ENCODE peak calls at places on chromosomes 3 and 15, in six cellular contexts. A, P, U, X, Y and J are unnamed samples.
A peak's percentile ranks its signal among the peaks of the same experiment; 100 is the strongest.

GRCh38 chr15:32704343-32705076 is 13.3 kb upstream of the GREM1 start:
- DNase-seq in P (no peak), X (peak; percentile 87), U (no peak), Y (no peak), A (no peak), J (no peak)

GRCh38 chr3:51436998-51437639 is 46.0 kb downstream of the RBM15B start:
- DNase-seq in U (no peak), X (peak; percentile 26), A (no peak), P (no peak), Y (no peak), J (no peak)

GRCh38 chr15:92636950-92637481 is 18.6 kb downstream of the FAM174B start:
- DNase-seq in Y (peak; percentile 66), U (no peak), X (no peak), P (peak; percentile 84), A (peak; percentile 97), J (peak; percentile 72)

GRCh38 chr15:25670025-25670554 is 193.0 kb downstream of the ATP10A start:
- DNase-seq in Y (peak; percentile 40), U (peak; percentile 69), P (no peak), X (peak; percentile 55), A (no peak), J (peak; percentile 86)

GRCh38 chr3:105827959-105828358 is 40.9 kb downstream of the CBLB start:
- DNase-seq in U (no peak), A (no peak), Y (no peak), P (no peak), X (peak; percentile 93), J (no peak)

GRCh38 chr3:6250167-6250566 is 610.7 kb upstream of the GRM7 start:
- DNase-seq in P (no peak), Y (no peak), A (no peak), U (no peak), X (no peak), J (no peak)

GRCh38 chr3:188284455-188285212 is 130.7 kb downstream of the LPP start:
- DNase-seq in X (peak; percentile 54), U (no peak), Y (no peak), P (no peak), A (no peak), J (no peak)

GRCh38 chr15:70480196-70480856 is 283.0 kb downstream of the UACA start:
- DNase-seq in Y (no peak), A (no peak), P (no peak), U (no peak), X (no peak), J (no peak)

GRCh38 chr3:189936210-189936609 is 184.5 kb downstream of the P3H2 start:
- DNase-seq in A (no peak), P (no peak), X (no peak), Y (no peak), U (no peak), J (no peak)

GRCh38 chr15:69760890-69761568 is 308.4 kb downstream of the RPLP1 start:
- DNase-seq in A (peak; percentile 25), U (peak; percentile 26), Y (peak; percentile 37), P (no peak), X (peak; percentile 99), J (no peak)

GRCh38 chr3:119690043-119690656 is 12.7 kb upstream of the CFAP91 start:
- DNase-seq in X (peak; percentile 17), U (no peak), Y (no peak), A (peak; percentile 18), P (no peak), J (no peak)

GRCh38 chr3:139434764-139435291 is 41.5 kb downstream of the RBP2 start:
- DNase-seq in P (no peak), X (no peak), Y (peak; percentile 27), U (no peak), A (no peak), J (no peak)

GRCh38 chr3:155747867-155748266 is 3.0 kb upstream of the PLCH1 start:
- DNase-seq in X (no peak), Y (no peak), A (no peak), P (no peak), U (no peak), J (no peak)

GRCh38 chr3:28907616-28908015 is 373.3 kb upstream of the RBMS3 start:
- DNase-seq in P (no peak), Y (no peak), U (no peak), A (no peak), X (no peak), J (no peak)

GRCh38 chr3:113285741-113286140 is 74.4 kb downstream of the BOC start:
- DNase-seq in P (no peak), A (no peak), X (peak; percentile 16), Y (no peak), U (no peak), J (no peak)

GRCh38 chr15:38531509-38531908 is 33.1 kb downstream of the RASGRP1 start:
- DNase-seq in U (no peak), P (no peak), Y (no peak), X (peak; percentile 78), A (no peak), J (no peak)

GRCh38 chr3:47848599-47849117 is 45.7 kb downstream of the DHX30 start:
- DNase-seq in A (no peak), P (peak; percentile 62), U (no peak), Y (no peak), X (no peak), J (peak; percentile 70)

GRCh38 chr3:47850803-47851417 is 48.0 kb downstream of the DHX30 start:
- DNase-seq in Y (no peak), P (no peak), U (no peak), A (no peak), X (no peak), J (peak; percentile 32)

GRCh38 chr3:47849186-47850061 is 46.5 kb downstream of the DHX30 start:
- DNase-seq in U (no peak), X (no peak), P (peak; percentile 77), Y (no peak), A (no peak), J (peak; percentile 73)

GRCh38 chr3:47851888-47852603 is 49.1 kb downstream of the DHX30 start:
- DNase-seq in Y (no peak), X (no peak), P (peak; percentile 49), U (no peak), A (no peak), J (peak; percentile 59)

DNA sequence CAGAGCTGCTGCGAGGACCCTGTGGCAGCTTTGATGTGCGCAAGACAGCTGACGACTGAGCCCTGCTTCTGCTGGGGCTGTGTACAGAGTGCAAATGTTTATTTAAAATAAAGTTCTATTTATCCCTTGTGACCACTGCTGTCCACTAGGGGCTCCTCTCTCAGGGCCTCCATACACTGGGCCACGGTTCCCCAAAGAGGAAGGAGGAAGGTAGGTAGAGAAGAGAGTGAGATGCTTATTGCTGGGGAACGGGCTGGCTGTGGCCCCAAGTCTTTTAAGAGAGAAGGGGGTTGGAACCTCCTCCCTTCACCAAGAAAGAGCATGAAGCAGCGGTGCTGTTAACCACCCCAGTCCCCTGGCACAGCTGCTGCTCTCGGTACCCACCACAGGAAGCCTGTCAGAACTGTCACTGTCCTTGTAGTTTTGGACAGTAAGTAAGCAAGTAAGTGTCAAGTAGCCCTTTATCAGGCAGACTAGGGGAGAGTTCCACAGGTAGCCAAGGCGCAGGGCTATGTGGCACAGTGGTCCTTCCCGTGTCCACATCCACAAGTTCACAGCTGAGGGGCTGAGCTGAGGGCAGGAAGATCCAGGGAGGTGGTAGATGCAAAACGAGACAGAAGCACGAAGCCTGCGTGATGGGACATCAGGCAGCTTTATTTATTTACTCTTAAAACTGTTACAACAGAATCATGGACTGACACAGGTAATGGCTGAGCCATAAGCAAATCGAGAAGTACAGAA is 47.3 kb downstream of the DHX30 start:
- DNase-seq in U (no peak), X (no peak), A (no peak), P (no peak), Y (no peak), J (peak; percentile 34)
- H3K36me3 ChIP-seq in U (peaks cover 97% of the 10 kb centered on the region), X (peaks cover 75% of the 10 kb centered on the region), A (peaks cover 15% of the 10 kb centered on the region), P (peaks cover 100% of the 10 kb centered on the region), Y (peaks cover 21% of the 10 kb centered on the region), J (peaks cover 64% of the 10 kb centered on the region)

GRCh38 chr3:16372362-16373269 is 107.6 kb downstream of the OXNAD1 start:
- DNase-seq in X (peak; percentile 50), Y (no peak), P (no peak), A (no peak), U (no peak), J (no peak)

GRCh38 chr3:16369247-16369646 is 104.2 kb downstream of the OXNAD1 start:
- DNase-seq in U (no peak), A (no peak), Y (no peak), P (no peak), X (peak; percentile 59), J (no peak)

GRCh38 chr3:16370503-16370871 is 105.5 kb downstream of the OXNAD1 start:
- DNase-seq in A (no peak), Y (no peak), P (no peak), X (no peak), U (no peak), J (no peak)

GRCh38 chr3:16369885-16370284 is 104.9 kb downstream of the OXNAD1 start:
- DNase-seq in X (peak; percentile 80), Y (no peak), P (no peak), A (no peak), U (no peak), J (no peak)

GRCh38 chr3:16370872-16371740 is 106.1 kb downstream of the OXNAD1 start:
- DNase-seq in U (peak; percentile 53), P (no peak), A (peak; percentile 19), X (peak; percentile 84), Y (no peak), J (no peak)
- H3K4me1 ChIP-seq in U (peaks cover 89% of the 10 kb centered on the region), P (peaks cover 15% of the 10 kb centered on the region), A (no peaks in the 10 kb centered on the region), X (peaks cover 14% of the 10 kb centered on the region), Y (no peaks in the 10 kb centered on the region), J (peaks cover 18% of the 10 kb centered on the region)

DNA sequence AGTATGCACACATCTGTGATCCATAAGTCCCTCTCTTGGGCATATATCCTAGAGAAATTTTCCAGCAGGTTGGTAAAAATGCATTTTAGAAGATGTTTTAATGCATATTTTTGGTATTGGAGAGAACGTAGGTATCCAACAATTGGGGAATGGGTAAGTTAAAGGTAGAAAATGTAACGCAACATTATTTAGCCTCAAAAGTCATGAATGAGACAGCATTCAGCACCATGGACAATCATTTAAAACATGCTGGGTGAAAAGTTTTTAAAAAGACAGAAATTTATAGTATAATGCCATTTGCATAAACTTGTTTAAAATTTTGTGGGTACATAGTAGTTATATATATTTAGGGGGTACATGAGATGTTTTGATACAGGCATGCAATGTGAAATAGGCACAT is 43.4 kb downstream of the TRIM69 start:
- DNase-seq in Y (no peak), A (no peak), U (no peak), X (no peak), P (no peak), J (no peak)
- H3K36me3 ChIP-seq in Y (no peaks in the 10 kb centered on the region), A (no peaks in the 10 kb centered on the region), U (no peaks in the 10 kb centered on the region), X (no peaks in the 10 kb centered on the region), P (no peaks in the 10 kb centered on the region), J (no peaks in the 10 kb centered on the region)

DNA sequence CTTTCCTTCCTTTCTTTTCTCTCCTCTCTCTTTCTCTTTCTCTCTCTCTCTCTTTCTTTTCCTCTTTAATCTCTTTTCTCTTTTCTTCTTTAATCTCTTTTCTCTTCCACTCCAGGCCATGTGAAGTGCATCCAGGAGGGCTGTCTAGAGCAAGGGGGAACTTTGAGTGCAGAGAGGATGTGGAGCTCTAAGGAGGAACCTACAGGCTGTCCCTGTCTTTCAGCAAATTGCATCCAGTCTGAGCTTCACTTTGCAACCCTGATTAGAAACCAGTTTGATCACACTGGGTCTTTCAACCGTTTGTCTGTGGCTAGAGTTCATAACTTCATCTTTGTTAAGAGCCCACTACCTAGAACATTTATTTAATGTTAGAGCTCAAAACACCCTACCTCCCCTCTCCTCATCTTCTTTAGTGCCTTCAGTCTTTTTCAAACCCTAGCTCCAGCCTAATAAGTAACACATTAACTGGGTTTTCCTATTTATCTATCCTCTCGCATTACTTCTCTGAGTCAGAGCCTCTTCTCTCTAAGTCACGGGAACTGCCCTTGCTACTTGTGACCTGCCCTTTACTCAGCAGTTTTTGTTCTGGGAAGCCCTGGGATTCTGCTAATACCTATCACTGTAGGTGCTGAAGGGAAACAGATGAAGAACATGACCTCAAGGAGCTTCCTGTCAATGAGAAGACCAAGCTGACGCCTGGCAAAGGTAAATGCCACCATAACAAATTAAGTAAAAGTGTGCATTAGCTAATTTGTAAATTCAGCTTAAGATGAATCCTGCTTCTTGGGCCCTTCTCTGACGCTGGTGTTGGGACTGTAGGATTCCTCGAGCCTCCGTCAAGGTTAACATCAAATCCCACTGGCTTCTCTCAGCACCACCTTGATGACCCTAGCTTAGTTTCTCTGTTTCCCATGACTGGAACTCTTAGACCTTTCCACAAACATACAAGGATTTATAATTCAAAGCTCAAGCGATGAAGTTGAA is at the start of gene GCNT3:
- DNase-seq in Y (no peak), P (no peak), A (peak; percentile 23), X (peak; percentile 8), U (no peak), J (no peak)
- H3K4me1 ChIP-seq in Y (no peaks in the 10 kb centered on the region), P (no peaks in the 10 kb centered on the region), A (peaks cover 10% of the 10 kb centered on the region), X (no peaks in the 10 kb centered on the region), U (no peaks in the 10 kb centered on the region), J (peaks cover 7% of the 10 kb centered on the region)